ENCODE peak calls at places on chromosomes 6 and 20, in seven cellular contexts. G is IMR-90, W is PC-3, D is GM23248, J is fibroblast of lung, O is neural progenitor cell, M is mammary epithelial cell. V is an unnamed sample. For H3K4me1, the result is how much of the 10 kb centered on the place peaks cover.

GRCh38 chr6:150345786-150346185 is 23.0 kb upstream of the IYD start:
- DNase-seq in G (no peak), W (peak), D (peak), J (peak), O (no peak), M (peak), V (peak)

GRCh38 chr6:148887181-148887580 is 140.4 kb downstream of the UST start:
- DNase-seq in G (no peak), W (no peak), D (peak), J (no peak), O (peak), M (peak), V (no peak)

GRCh38 chr6:52216932-52217331 is 27.4 kb downstream of the IL17F start:
- DNase-seq in G (no peak), W (no peak), D (no peak), J (no peak), O (no peak), M (no peak), V (no peak)

GRCh38 chr6:15675537-15676170 is 12.8 kb upstream of the DTNBP1 start:
- DNase-seq in G (no peak), W (no peak), D (no peak), J (no peak), O (no peak), M (no peak), V (no peak)

GRCh38 chr6:36805107-36805797 is 34.0 kb downstream of the CPNE5 start:
- DNase-seq in G (no peak), W (no peak), D (no peak), J (no peak), O (peak), M (no peak), V (no peak)

GRCh38 chr6:134339216-134339615 is 21.3 kb upstream of the SGK1 start:
- DNase-seq in G (no peak), W (no peak), D (no peak), J (no peak), O (no peak), M (no peak), V (no peak)

GRCh38 chr6:52507557-52508260 is 69.2 kb downstream of the TRAM2 start:
- DNase-seq in G (peak), W (peak), D (peak), J (peak), O (no peak), M (peak), V (peak)

GRCh38 chr6:134093007-134093573 is 40.7 kb upstream of the SLC2A12 start:
- DNase-seq in G (no peak), W (peak), D (no peak), J (no peak), O (no peak), M (no peak), V (no peak)

GRCh38 chr6:126048635-126049034 is 62.3 kb downstream of the TRMT11 start:
- DNase-seq in G (no peak), W (no peak), D (no peak), J (no peak), O (no peak), M (no peak), V (no peak)

GRCh38 chr6:154683756-154684523 is 49.3 kb upstream of the SCAF8 start:
- DNase-seq in G (peak), W (peak), D (peak), J (peak), O (no peak), M (peak), V (peak)

GRCh38 chr6:90144396-90144795 is 152.2 kb downstream of the BACH2 start:
- DNase-seq in G (no peak), W (peak), D (no peak), J (no peak), O (no peak), M (peak), V (no peak)

GRCh38 chr6:96001891-96002575 is 13.7 kb upstream of the FUT9 start:
- DNase-seq in G (no peak), W (no peak), D (no peak), J (no peak), O (no peak), M (no peak), V (no peak)

GRCh38 chr20:43960231-43960630 is 45.6 kb downstream of the TOX2 start:
- DNase-seq in G (no peak), W (no peak), D (no peak), J (no peak), O (no peak), M (no peak), V (no peak)

DNA sequence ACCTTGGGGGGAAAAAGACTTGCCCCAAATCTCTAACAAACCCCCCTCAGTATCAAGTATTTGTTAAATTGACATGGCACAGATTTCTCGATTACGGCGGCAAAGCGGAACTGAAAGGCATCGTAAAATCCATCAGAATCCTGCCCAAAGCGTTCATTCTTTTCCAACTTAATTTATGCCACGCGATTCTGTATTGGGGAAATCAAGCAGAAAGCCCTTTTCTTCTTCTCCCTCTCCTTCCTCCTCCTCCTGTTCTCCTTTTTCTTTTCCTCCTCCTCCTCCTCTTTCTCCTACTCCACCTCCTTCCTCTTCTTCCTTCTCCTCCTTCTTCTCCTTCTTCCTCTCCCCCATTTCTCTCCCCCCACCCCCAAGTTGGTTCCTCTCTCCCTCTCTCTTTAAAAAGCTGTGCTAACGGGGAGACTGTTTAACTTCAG is 2.5 kb upstream of the DLL1 start:
- DNase-seq in G (no peak), W (no peak), D (no peak), J (no peak), O (peak), M (no peak), V (no peak)
- H3K4me1 ChIP-seq in G (under half), W (under half), D (under half), J (under half), O (half or more), M (under half), V (under half)

DNA sequence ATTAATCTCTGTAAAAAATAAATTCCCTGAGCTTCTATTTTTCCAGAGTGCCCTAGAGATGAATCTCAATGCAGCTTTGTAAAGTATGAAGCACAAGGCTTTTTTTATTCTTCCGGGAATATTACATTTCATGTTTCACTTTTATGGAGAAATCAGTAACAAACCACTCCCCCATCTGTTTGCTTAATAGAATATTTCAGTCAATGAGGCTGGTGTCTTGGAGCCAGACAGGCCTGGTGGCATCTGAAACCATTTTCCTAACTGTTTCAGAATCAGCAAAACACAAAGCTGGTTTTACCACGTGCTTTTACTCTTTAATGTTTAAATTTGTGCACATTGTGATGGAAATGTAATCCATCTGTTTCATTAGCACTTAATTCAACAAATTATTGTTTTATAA is 400.8 kb upstream of the HSF2 start:
- DNase-seq in G (no peak), W (no peak), D (no peak), J (no peak), O (no peak), M (no peak), V (no peak)
- H3K4me2 ChIP-seq in G (no peak), W (no peak), D (no peak), J (no peak), O (no peak), M (no peak), V (no peak)

GRCh38 chr6:153130515-153131036 is 506 bp downstream of the RGS17 start:
- DNase-seq in G (no peak), W (no peak), D (peak), J (peak), O (no peak), M (peak), V (no peak)
- H3K9ac ChIP-seq in G (peak), W (peak), D (peak), J (peak), O (no peak), M (peak), V (peak)

DNA sequence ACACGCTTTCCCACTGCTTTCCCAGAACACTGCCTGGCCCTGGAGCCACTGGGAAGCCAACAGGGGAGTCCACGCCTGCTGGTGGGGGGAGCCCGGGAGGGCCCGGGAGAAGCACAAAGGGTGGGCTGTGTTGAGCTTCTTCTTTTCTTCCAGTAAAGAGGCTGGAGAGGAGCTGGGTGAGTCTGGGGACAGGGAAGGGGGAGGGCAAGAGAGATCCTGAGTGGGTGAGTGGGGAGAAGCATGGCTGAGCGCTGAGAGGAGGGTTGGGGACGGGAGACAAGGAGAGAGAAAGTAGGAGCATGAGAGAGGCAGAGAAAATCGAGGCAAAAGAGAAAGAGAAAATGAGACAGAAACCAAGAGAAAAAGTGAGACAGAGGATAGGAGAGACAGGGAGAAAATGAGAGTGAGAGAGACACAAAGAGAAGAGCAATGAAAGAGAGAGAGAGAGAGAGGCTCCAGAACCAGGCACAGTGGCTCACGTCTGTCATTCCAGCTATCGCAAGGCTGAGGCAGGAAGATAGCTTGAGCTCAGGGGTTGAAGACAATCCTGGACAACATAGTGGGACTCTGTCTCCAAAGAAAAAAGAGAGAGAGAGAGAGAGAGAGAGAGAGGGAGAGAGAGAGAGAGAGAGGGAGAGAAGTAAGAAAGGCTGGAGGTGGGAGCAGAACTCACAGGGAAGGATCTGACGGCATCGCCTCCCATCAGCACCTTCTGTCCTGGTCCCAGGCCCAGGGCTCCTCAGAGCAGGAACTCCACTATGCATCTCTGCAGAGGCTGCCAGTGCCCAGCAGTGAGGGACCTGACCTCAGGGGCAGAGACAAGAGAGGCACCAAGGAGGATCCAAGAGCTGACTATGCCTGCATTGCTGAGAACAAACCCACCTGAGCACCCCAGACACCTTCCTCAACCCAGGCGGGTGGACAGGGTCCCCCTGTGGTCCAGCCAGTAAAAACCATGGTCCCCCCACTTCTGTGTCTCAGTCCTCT is 2.0 kb downstream of the LST1 start:
- DNase-seq in G (no peak), W (no peak), D (no peak), J (no peak), O (no peak), M (no peak), V (no peak)
- H3K4me1 ChIP-seq in G (under half), W (under half), D (under half), J (under half), O (under half), M (under half), V (under half)

DNA sequence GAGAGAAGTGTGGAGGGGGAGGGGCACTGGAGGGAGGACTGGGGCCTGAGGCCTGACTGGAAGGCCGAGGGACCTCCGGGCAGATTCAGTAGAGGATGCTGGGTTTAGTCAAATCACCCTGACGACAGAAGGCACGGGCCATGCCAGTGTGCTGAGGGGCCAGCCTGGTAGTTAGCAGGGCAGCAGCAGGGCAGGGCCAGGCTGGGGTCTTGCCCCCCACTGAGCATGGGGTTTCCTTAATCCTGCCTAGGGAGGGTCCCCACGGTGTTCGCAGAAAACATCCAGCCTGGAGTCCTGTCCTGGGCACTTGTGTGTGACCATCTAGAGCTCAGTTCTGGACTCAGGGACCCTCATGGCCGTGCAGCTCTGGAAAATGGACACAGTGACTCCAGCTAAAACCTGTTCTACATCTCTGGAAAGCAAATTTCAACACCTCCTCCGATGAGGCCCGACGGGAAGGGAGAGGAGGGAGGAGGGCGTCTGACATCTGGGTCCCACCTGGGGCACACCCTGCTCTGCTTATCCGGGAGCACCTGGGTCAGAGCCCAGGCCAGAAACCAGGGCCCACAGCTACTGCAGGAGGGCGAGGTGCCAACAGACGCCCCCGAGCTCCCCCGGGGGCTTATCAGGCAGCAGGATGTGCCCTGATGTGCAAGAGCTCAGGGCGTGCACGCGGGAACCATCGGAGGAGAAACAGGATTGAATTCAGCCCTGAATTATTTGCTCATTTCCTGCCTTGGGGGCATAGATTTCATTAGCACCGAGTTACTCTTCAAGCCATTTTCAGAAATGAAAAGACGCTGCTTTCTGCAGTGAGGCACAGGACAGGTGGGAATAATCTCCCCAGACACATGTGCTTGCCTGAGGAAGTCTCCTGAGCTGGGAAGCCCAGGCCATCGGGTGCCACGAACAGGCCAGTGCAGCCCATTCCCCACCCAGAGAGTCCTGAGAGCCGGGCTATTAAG is 78.0 kb upstream of the MPC1 start:
- DNase-seq in G (peak), W (no peak), D (no peak), J (peak), O (no peak), M (peak), V (no peak)
- H3K4me2 ChIP-seq in G (no peak), W (no peak), D (no peak), J (no peak), O (no peak), M (peak), V (no peak)

GRCh38 chr6:8608737-8609136 is 173.4 kb upstream of the SLC35B3 start:
- DNase-seq in G (no peak), W (no peak), D (no peak), J (no peak), O (peak), M (no peak), V (no peak)
- H3K9ac ChIP-seq in G (no peak), W (no peak), D (no peak), J (no peak), O (no peak), M (no peak), V (no peak)

GRCh38 chr20:48017504-48017903 is 232.2 kb upstream of the SULF2 start:
- DNase-seq in G (no peak), W (no peak), D (peak), J (peak), O (no peak), M (no peak), V (peak)

GRCh38 chr20:48017992-48018391 is 232.7 kb upstream of the SULF2 start:
- DNase-seq in G (no peak), W (no peak), D (no peak), J (no peak), O (no peak), M (no peak), V (no peak)

GRCh38 chr20:48015943-48016723 is 230.9 kb upstream of the SULF2 start:
- DNase-seq in G (peak), W (peak), D (peak), J (peak), O (no peak), M (peak), V (peak)

GRCh38 chr20:48012401-48012974 is 227.2 kb upstream of the SULF2 start:
- DNase-seq in G (peak), W (peak), D (peak), J (peak), O (no peak), M (peak), V (peak)

DNA sequence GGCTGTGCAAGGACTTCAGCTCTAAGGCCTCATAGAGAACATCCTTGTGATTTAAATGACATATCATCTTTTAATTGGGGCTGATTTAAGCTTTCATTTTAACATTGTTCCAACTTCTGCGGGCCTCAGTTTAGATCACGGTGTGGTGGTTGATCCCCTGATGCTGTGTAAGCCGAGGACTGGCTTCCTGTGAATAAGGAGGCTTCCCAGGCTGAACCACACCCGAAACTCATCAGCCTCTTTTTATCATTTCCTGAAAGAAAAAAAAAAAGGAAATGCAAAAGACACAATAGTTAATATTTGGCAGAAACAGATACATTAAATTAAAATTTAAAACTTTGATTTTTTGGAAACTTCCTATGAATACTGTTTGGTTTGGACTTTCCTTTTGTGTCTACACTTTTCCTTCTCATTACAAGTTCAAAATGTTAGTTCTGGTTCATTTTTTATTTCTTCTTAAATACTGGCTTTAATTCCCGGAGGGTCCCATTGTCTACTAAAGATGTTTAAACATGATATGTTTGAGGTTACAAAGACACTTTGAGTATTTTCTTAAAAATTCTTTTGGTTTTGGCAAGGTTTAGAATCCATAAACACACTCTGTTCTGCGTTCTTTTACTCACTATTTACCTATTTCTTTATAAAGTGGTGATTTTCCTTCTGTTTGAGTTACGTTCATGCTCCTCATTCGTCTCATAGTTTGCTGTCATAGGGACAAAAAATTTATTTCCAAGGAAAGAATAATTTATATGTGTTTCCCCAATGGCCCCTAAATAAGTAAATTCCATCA is 230.1 kb upstream of the SULF2 start:
- DNase-seq in G (peak), W (no peak), D (peak), J (peak), O (no peak), M (no peak), V (peak)
- H3K4me1 ChIP-seq in G (under half), W (under half), D (under half), J (under half), O (under half), M (under half), V (under half)

DNA sequence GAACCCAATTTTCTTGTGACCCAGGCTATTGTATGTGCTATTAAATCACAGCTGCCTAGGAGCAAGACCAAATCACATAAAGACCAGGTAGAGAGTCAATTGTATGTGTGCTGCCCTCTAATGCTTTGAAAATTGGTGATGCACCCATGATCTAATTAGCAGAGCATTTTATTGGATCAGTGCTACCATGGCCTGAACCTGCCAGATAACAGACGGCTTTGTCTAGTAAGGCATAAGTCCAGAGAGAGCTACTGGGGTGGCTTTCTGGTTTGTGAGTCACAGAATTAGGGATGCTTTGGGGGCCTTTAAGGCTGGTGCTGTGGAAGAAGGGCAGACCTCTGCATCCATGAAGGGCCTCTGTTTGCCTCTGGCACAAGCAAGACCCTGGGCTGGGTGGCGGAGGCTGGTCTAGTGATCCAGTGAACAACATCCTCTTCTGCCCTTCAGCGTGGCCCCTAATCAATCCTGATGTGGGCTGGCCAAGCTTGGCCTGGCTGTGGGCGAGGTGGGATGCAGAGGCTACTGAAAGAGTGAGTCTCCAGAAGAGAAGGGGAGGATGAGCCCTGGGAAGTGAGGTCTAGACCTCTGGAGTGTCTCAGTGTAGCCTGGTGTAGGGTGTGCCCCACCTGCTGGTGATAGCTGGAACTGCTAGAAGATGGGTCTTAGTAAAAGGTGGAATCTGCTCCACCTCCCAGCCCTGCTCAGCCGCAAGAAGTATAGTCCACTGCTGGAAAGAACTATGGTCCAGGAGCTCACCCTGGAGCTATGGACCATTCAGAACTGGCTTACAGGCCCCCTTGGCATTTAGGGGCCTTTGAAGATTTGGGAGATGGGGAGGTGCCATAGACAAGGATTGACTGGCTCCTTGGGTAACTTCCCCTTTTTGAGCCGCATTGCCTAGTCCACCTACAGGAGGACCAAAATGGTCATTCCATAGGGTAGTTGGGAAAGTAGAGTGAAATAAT is 36.7 kb upstream of the AAR2 start:
- DNase-seq in G (peak), W (peak), D (peak), J (peak), O (peak), M (peak), V (peak)
- H3K4me2 ChIP-seq in G (no peak), W (no peak), D (no peak), J (no peak), O (no peak), M (no peak), V (no peak)

GRCh38 chr6:31115941-31116560 is 1.5 kb downstream of the PSORS1C1 start:
- DNase-seq in G (no peak), W (no peak), D (no peak), J (no peak), O (no peak), M (no peak), V (no peak)

GRCh38 chr6:31116661-31117385 is 2.2 kb downstream of the PSORS1C1 start:
- DNase-seq in G (no peak), W (no peak), D (peak), J (no peak), O (no peak), M (no peak), V (no peak)

GRCh38 chr6:31113861-31114539 is 600 bp upstream of the PSORS1C1 start:
- DNase-seq in G (peak), W (no peak), D (peak), J (peak), O (no peak), M (no peak), V (peak)

GRCh38 chr6:31114540-31114876 is at the start of gene PSORS1C1:
- DNase-seq in G (peak), W (peak), D (peak), J (peak), O (no peak), M (peak), V (peak)

GRCh38 chr6:31114970-31115849 is 610 bp downstream of the PSORS1C1 start:
- DNase-seq in G (peak), W (peak), D (peak), J (peak), O (no peak), M (peak), V (peak)
- H3K9ac ChIP-seq in G (peak), W (peak), D (peak), J (no peak), O (no peak), M (peak), V (peak)

V was measured in astrocyte.